ENCODE peak calls at places on chromosomes 3 and 15, in six cellular contexts. T is HuH-7, I is left lung, R is astrocyte of the hippocampus, Z is nephron progenitor cell, V is GM19239. Y is an unnamed sample.

GRCh38 chr3:178522200-178523052 is 13.8 kb upstream of the KCNMB2 start:
- DNase-seq in V (no peak), T (no peak), Z (no peak), R (no peak), I (no peak), Y (no peak)

GRCh38 chr15:98753726-98754125 is 105.4 kb downstream of the IGF1R start:
- DNase-seq in R (no peak), V (no peak), T (no peak), Z (no peak), I (no peak), Y (no peak)

GRCh38 chr3:31934018-31934417 is 47.0 kb downstream of the OSBPL10 start:
- DNase-seq in R (peak; percentile 37), T (no peak), V (no peak), Z (peak; percentile 19), I (no peak), Y (no peak)

GRCh38 chr15:31291048-31291578 is 35.5 kb upstream of the KLF13 start:
- DNase-seq in T (no peak), Z (no peak), R (no peak), V (no peak), I (no peak), Y (no peak)

GRCh38 chr15:90149609-90150340 is 47.5 kb upstream of the IDH2 start:
- DNase-seq in I (no peak), T (no peak), Z (no peak), V (no peak), R (no peak), Y (no peak)

GRCh38 chr3:9080165-9080564 is 116.9 kb upstream of the RAD18 start:
- DNase-seq in Z (no peak), I (no peak), R (no peak), T (no peak), V (no peak), Y (peak; percentile 78)

GRCh38 chr3:66557166-66557565 is 56.3 kb upstream of the LRIG1 start:
- DNase-seq in I (no peak), Z (no peak), R (no peak), T (no peak), V (no peak), Y (no peak)

GRCh38 chr3:171688593-171688992 is 121.7 kb downstream of the PLD1 start:
- DNase-seq in R (no peak), V (no peak), I (no peak), Z (no peak), T (no peak), Y (no peak)

GRCh38 chr3:1578105-1578833 is 485.4 kb downstream of the CNTN6 start:
- DNase-seq in R (peak; percentile 2), Z (no peak), I (no peak), V (no peak), T (no peak), Y (no peak)

GRCh38 chr3:61146010-61146569 is 105.2 kb downstream of the FHIT start:
- DNase-seq in Z (no peak), T (no peak), R (no peak), V (no peak), I (no peak), Y (no peak)

GRCh38 chr3:32414527-32415202 is 23.0 kb downstream of the CMTM7 start:
- DNase-seq in V (no peak), Z (no peak), I (peak; percentile 67), T (no peak), R (no peak), Y (peak; percentile 77)

GRCh38 chr3:8239718-8240698 is 261.6 kb upstream of the LMCD1 start:
- DNase-seq in R (peak; percentile 71), V (peak; percentile 9), T (peak; percentile 34), Z (peak; percentile 58), I (no peak), Y (peak; percentile 66)

GRCh38 chr3:5270656-5271055 is 83.1 kb downstream of the EDEM1 start:
- DNase-seq in T (no peak), Z (no peak), V (no peak), R (no peak), I (no peak), Y (no peak)

GRCh38 chr15:60326824-60327654 is 70.7 kb downstream of the ANXA2 start:
- DNase-seq in R (peak; percentile 75), Z (peak; percentile 30), T (peak; percentile 19), V (no peak), I (no peak), Y (peak; percentile 79)

GRCh38 chr15:53009093-53009492 is 219.0 kb upstream of the ONECUT1 start:
- DNase-seq in R (no peak), V (no peak), Z (no peak), I (no peak), T (no peak), Y (no peak)

GRCh38 chr3:15754047-15754446 is 43.7 kb downstream of the ANKRD28 start:
- DNase-seq in V (no peak), I (no peak), Z (no peak), R (no peak), T (no peak), Y (peak; percentile 65)

GRCh38 chr3:69691860-69692259 is 47.4 kb upstream of the MITF start:
- DNase-seq in Z (no peak), V (no peak), R (no peak), T (no peak), I (no peak), Y (no peak)

GRCh38 chr15:43872416-43873020 is 45.7 kb downstream of the WDR76 start:
- DNase-seq in T (peak; percentile 42), V (peak; percentile 22), R (peak; percentile 85), I (no peak), Z (peak; percentile 63), Y (peak; percentile 73)

GRCh38 chr15:80162059-80162554 is 9.3 kb downstream of the FAH start:
- DNase-seq in I (no peak), Z (no peak), T (no peak), R (no peak), V (no peak), Y (no peak)

GRCh38 chr3:44439499-44440295 is 37.8 kb downstream of the ZNF445 start:
- DNase-seq in T (peak; percentile 68), V (peak; percentile 76), R (peak; percentile 19), Z (no peak), I (peak; percentile 84), Y (no peak)

GRCh38 chr15:99249270-99249817 is at the start of gene TTC23:
- DNase-seq in R (peak; percentile 89), V (no peak), I (no peak), T (peak; percentile 63), Z (peak; percentile 6), Y (peak; percentile 91)

GRCh38 chr3:137692803-137693431 is 71.2 kb upstream of the SOX14 start:
- DNase-seq in I (no peak), Z (peak; percentile 53), V (no peak), T (peak; percentile 26), R (peak; percentile 2), Y (peak; percentile 19)

GRCh38 chr3:177830411-177830849 is 633.1 kb upstream of the TBL1XR1 start:
- DNase-seq in Z (no peak), V (no peak), I (no peak), T (no peak), R (peak; percentile 66), Y (peak; percentile 31)

GRCh38 chr3:139020868-139021234 is at the start of gene PRR23B:
- DNase-seq in V (no peak), R (no peak), I (no peak), T (no peak), Z (no peak), Y (peak; percentile 2)